ENCODE peak calls at places on chromosome 21, in eight cellular contexts. One of them, this sample, is unnamed.

GRCh38 chr21:32994305-32994704 is 31.4 kb upstream of the OLIG2 start:
- DNase-seq in left ventricle myocardium inferior: no peak
- DNase-seq in CD4-positive, alpha-beta T cell: no peak
- DNase-seq in foreskin keratinocyte: peak; percentile 23
- DNase-seq in OCI-LY7: peak; percentile 18
- DNase-seq in osteocyte: no peak
- DNase-seq in colonic mucosa: no peak
- DNase-seq in transverse colon: no peak
- DNase-seq in this sample: peak; percentile 32

GRCh38 chr21:25907573-25908275 is 173.0 kb downstream of the GABPA start:
- DNase-seq in foreskin keratinocyte: no peak
- DNase-seq in OCI-LY7: no peak
- DNase-seq in left ventricle myocardium inferior: no peak
- DNase-seq in colonic mucosa: no peak
- DNase-seq in CD4-positive, alpha-beta T cell: no peak
- DNase-seq in osteocyte: no peak
- DNase-seq in transverse colon: peak; percentile 58
- DNase-seq in this sample: no peak

GRCh38 chr21:33648555-33648954 is 6.3 kb downstream of the ITSN1 start:
- DNase-seq in left ventricle myocardium inferior: no peak
- DNase-seq in foreskin keratinocyte: no peak
- DNase-seq in OCI-LY7: no peak
- DNase-seq in CD4-positive, alpha-beta T cell: no peak
- DNase-seq in colonic mucosa: no peak
- DNase-seq in osteocyte: no peak
- DNase-seq in transverse colon: no peak
- DNase-seq in this sample: no peak

GRCh38 chr21:28283652-28284490 is 708.8 kb downstream of the LTN1 start:
- DNase-seq in OCI-LY7: no peak
- DNase-seq in osteocyte: no peak
- DNase-seq in colonic mucosa: no peak
- DNase-seq in foreskin keratinocyte: no peak
- DNase-seq in CD4-positive, alpha-beta T cell: no peak
- DNase-seq in left ventricle myocardium inferior: no peak
- DNase-seq in transverse colon: no peak
- DNase-seq in this sample: no peak

GRCh38 chr21:28742527-28742926 is 250.2 kb downstream of the LTN1 start:
- DNase-seq in transverse colon: no peak
- DNase-seq in OCI-LY7: no peak
- DNase-seq in osteocyte: no peak
- DNase-seq in foreskin keratinocyte: peak; percentile 48
- DNase-seq in colonic mucosa: no peak
- DNase-seq in left ventricle myocardium inferior: no peak
- DNase-seq in CD4-positive, alpha-beta T cell: no peak
- DNase-seq in this sample: no peak

GRCh38 chr21:33265664-33266049 is 510 bp upstream of the IL10RB start:
- DNase-seq in transverse colon: peak; percentile 62
- DNase-seq in colonic mucosa: peak; percentile 50
- DNase-seq in osteocyte: no peak
- DNase-seq in OCI-LY7: peak; percentile 80
- DNase-seq in CD4-positive, alpha-beta T cell: no peak
- DNase-seq in left ventricle myocardium inferior: peak; percentile 50
- DNase-seq in foreskin keratinocyte: peak; percentile 37
- DNase-seq in this sample: peak; percentile 45

GRCh38 chr21:16908087-16908486 is 604.8 kb upstream of the CXADR start:
- DNase-seq in OCI-LY7: no peak
- DNase-seq in left ventricle myocardium inferior: no peak
- DNase-seq in colonic mucosa: no peak
- DNase-seq in transverse colon: no peak
- DNase-seq in osteocyte: no peak
- DNase-seq in foreskin keratinocyte: peak; percentile 57
- DNase-seq in CD4-positive, alpha-beta T cell: no peak
- DNase-seq in this sample: no peak

GRCh38 chr21:30487336-30487735 is at the start of gene KRTAP19-2:
- DNase-seq in CD4-positive, alpha-beta T cell: no peak
- DNase-seq in foreskin keratinocyte: no peak
- DNase-seq in OCI-LY7: no peak
- DNase-seq in left ventricle myocardium inferior: no peak
- DNase-seq in colonic mucosa: no peak
- DNase-seq in transverse colon: no peak
- DNase-seq in osteocyte: no peak
- DNase-seq in this sample: no peak

GRCh38 chr21:34513109-34513675 is 1.2 kb upstream of the KCNE1 start:
- DNase-seq in CD4-positive, alpha-beta T cell: no peak
- DNase-seq in left ventricle myocardium inferior: no peak
- DNase-seq in transverse colon: no peak
- DNase-seq in OCI-LY7: no peak
- DNase-seq in colonic mucosa: no peak
- DNase-seq in foreskin keratinocyte: no peak
- DNase-seq in osteocyte: no peak
- DNase-seq in this sample: no peak

GRCh38 chr21:28148400-28149064 is 844.1 kb downstream of the LTN1 start:
- DNase-seq in foreskin keratinocyte: peak; percentile 48
- DNase-seq in colonic mucosa: no peak
- DNase-seq in transverse colon: no peak
- DNase-seq in osteocyte: no peak
- DNase-seq in left ventricle myocardium inferior: no peak
- DNase-seq in OCI-LY7: no peak
- DNase-seq in CD4-positive, alpha-beta T cell: no peak
- DNase-seq in this sample: no peak

GRCh38 chr21:34204481-34205439 is 131.4 kb downstream of the MRPS6 start:
- DNase-seq in osteocyte: peak; percentile 84
- DNase-seq in CD4-positive, alpha-beta T cell: no peak
- DNase-seq in colonic mucosa: no peak
- DNase-seq in OCI-LY7: no peak
- DNase-seq in left ventricle myocardium inferior: no peak
- DNase-seq in transverse colon: no peak
- DNase-seq in foreskin keratinocyte: no peak
- DNase-seq in this sample: no peak

GRCh38 chr21:31397515-31397926 is 53.5 kb upstream of the TIAM1 start:
- DNase-seq in colonic mucosa: peak; percentile 21
- DNase-seq in transverse colon: peak; percentile 18
- DNase-seq in left ventricle myocardium inferior: no peak
- DNase-seq in CD4-positive, alpha-beta T cell: no peak
- DNase-seq in foreskin keratinocyte: no peak
- DNase-seq in OCI-LY7: peak; percentile 21
- DNase-seq in osteocyte: no peak
- DNase-seq in this sample: no peak

GRCh38 chr21:39363607-39364555 is 15.0 kb upstream of the HMGN1 start:
- DNase-seq in CD4-positive, alpha-beta T cell: no peak
- DNase-seq in foreskin keratinocyte: no peak
- DNase-seq in left ventricle myocardium inferior: no peak
- DNase-seq in colonic mucosa: no peak
- DNase-seq in transverse colon: no peak
- DNase-seq in osteocyte: no peak
- DNase-seq in OCI-LY7: no peak
- DNase-seq in this sample: no peak

GRCh38 chr21:37220981-37221664 is 46.0 kb downstream of the VPS26C start:
- DNase-seq in foreskin keratinocyte: peak; percentile 85
- DNase-seq in transverse colon: peak; percentile 95
- DNase-seq in CD4-positive, alpha-beta T cell: peak; percentile 87
- DNase-seq in colonic mucosa: peak; percentile 95
- DNase-seq in OCI-LY7: peak; percentile 97
- DNase-seq in left ventricle myocardium inferior: peak; percentile 97
- DNase-seq in osteocyte: peak; percentile 89
- DNase-seq in this sample: peak; percentile 90
- TF ChIP-seq CTCF in foreskin keratinocyte: peak; percentile 79
- TF ChIP-seq CTCF in transverse colon: no peak
- TF ChIP-seq CTCF in CD4-positive, alpha-beta T cell: no peak
- TF ChIP-seq CTCF in colonic mucosa: no peak
- TF ChIP-seq CTCF in OCI-LY7: peak; percentile 77
- TF ChIP-seq CTCF in left ventricle myocardium inferior: peak; percentile 37
- TF ChIP-seq CTCF in osteocyte: peak; percentile 39
- TF ChIP-seq CTCF in this sample: peak; percentile 69

DNA sequence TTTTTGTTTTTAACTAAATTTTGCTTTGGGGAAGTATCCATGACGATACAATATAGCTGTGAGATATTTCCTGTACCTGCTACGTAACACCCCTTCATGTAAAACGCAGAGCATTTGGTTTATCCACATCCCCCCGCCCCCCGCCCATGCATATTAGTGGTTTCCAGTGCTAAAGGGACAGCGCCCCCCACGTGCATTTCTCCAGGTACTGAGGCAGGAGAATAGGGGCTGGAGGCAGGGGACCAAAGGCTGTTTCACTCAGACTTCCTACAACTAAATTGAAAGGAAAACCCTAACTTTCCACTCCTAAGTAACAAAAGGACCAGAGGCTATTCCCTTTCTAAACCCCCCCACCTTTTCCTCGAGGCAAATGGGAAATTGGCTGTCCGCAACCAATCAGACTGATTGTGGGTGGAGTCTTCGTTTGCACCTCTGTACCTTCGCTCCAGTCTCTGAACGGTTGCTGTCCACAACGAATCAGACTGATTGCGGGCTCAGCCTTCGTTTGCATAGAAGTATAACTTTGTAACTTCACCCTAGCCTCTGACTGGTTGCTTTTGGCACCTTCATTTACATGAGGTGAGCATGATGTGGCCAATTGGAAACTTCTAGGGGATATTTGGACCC is 12.2 kb upstream of the RIPK4 start:
- DNase-seq in left ventricle myocardium inferior: no peak
- DNase-seq in foreskin keratinocyte: no peak
- DNase-seq in CD4-positive, alpha-beta T cell: no peak
- DNase-seq in colonic mucosa: peak; percentile 51
- DNase-seq in osteocyte: no peak
- DNase-seq in OCI-LY7: no peak
- DNase-seq in transverse colon: peak; percentile 37
- DNase-seq in this sample: no peak
- TF ChIP-seq CTCF in left ventricle myocardium inferior: no peak
- TF ChIP-seq CTCF in foreskin keratinocyte: no peak
- TF ChIP-seq CTCF in CD4-positive, alpha-beta T cell: no peak
- TF ChIP-seq CTCF in colonic mucosa: no peak
- TF ChIP-seq CTCF in osteocyte: no peak
- TF ChIP-seq CTCF in OCI-LY7: peak; percentile 32
- TF ChIP-seq CTCF in transverse colon: no peak
- TF ChIP-seq CTCF in this sample: no peak

DNA sequence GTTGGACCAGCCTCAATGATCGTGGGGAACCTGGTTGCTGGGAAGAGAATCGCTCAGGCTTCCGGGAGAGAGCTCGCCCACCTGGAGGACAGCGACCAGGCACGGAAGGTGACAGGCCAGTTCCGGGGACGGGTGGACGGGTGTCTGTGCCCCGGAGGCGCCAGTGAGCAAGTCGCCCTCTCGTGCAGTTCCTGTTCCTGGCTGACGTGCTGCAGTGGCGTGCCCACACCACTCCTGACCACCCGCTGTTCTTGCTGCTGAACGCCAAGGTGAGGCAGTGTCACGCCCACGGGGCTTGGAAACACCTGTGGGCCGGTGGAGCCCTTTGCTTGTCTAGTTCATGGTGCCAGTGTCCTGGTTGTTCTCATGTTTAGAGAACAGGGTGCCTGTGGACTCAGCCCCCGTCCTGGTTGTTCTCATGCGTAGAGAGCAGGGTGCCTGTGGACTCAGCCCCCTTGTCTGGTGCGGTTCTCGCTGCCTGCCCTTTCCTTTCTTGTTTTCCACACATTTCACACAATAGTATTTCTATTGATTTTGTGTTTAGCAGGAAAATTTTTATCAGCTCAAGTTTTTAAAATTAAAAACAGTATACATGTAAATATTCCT is 53.1 kb downstream of the S100B start:
- DNase-seq in OCI-LY7: peak; percentile 49
- DNase-seq in osteocyte: no peak
- DNase-seq in colonic mucosa: no peak
- DNase-seq in foreskin keratinocyte: no peak
- DNase-seq in transverse colon: no peak
- DNase-seq in left ventricle myocardium inferior: no peak
- DNase-seq in CD4-positive, alpha-beta T cell: peak; percentile 18
- DNase-seq in this sample: peak; percentile 56
- TF ChIP-seq CTCF in OCI-LY7: peak; percentile 47
- TF ChIP-seq CTCF in osteocyte: no peak
- TF ChIP-seq CTCF in colonic mucosa: no peak
- TF ChIP-seq CTCF in foreskin keratinocyte: no peak
- TF ChIP-seq CTCF in transverse colon: no peak
- TF ChIP-seq CTCF in left ventricle myocardium inferior: no peak
- TF ChIP-seq CTCF in CD4-positive, alpha-beta T cell: no peak
- TF ChIP-seq CTCF in this sample: peak; percentile 26

DNA sequence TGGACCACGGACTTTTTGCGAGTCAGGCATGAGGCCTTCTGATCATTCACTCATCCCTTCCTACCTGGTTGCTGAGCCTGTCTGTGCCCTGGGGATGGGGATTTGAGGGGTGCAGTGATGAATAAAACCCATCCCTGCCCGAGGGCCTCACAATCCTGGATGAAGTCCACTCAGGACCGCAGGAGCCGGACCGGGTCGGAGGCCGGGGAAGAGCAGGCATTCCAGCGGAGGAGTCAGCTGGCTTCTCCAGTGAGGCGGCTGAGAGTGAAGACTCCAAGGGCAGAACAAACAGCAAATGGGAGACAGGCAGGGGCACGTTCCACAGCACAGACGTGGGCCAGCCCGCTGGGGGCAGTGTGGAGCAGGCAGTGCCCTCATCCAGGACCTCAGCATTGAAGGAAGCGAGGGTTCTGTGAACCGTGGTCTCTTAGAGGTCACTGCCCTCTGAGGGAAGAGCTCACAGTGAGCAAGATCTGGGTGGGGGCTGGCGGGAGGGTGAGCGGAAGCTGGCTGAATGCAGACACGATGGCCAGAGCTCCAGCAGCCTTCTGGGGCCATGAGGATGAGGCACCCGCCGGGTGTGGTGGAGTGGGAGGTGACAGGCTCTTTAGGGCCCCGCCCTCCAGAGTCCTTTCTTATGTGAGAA is 10.9 kb upstream of the LRRC3 start:
- DNase-seq in osteocyte: no peak
- DNase-seq in foreskin keratinocyte: no peak
- DNase-seq in colonic mucosa: no peak
- DNase-seq in left ventricle myocardium inferior: peak; percentile 9
- DNase-seq in OCI-LY7: peak; percentile 10
- DNase-seq in CD4-positive, alpha-beta T cell: no peak
- DNase-seq in transverse colon: no peak
- DNase-seq in this sample: no peak
- TF ChIP-seq CTCF in osteocyte: no peak
- TF ChIP-seq CTCF in foreskin keratinocyte: peak; percentile 17
- TF ChIP-seq CTCF in colonic mucosa: no peak
- TF ChIP-seq CTCF in left ventricle myocardium inferior: no peak
- TF ChIP-seq CTCF in OCI-LY7: peak; percentile 63
- TF ChIP-seq CTCF in CD4-positive, alpha-beta T cell: no peak
- TF ChIP-seq CTCF in transverse colon: no peak
- TF ChIP-seq CTCF in this sample: no peak

This sample was measured in GM13977.